ENCODE peak calls at places on chromosome 5, in ten cellular contexts. M is OCI-LY7; P is CD8-positive, alpha-beta T cell; V is spleen; Y is astrocyte of the cerebellum; S is heart right ventricle; X is fibroblast of pulmonary artery; E is NB4; R is suprapubic skin; I is PC-9. B is an unnamed sample.

GRCh38 chr5:50711280-50711679 is 44.8 kb downstream of the PARP8 start:
- DNase-seq in M (peak; percentile 80), P (peak; percentile 64), V (no peak), Y (no peak), S (peak; percentile 11), X (no peak), E (peak; percentile 73), R (no peak), I (no peak), B (peak; percentile 4)

GRCh38 chr5:172410160-172410559 is 44.2 kb downstream of the SH3PXD2B start:
- DNase-seq in M (no peak), P (no peak), V (no peak), Y (peak; percentile 79), S (no peak), X (peak; percentile 54), E (peak; percentile 90), R (no peak), I (peak; percentile 71), B (peak; percentile 79)

GRCh38 chr5:172556971-172557461 is 84.0 kb upstream of the NEURL1B start:
- DNase-seq in M (no peak), P (no peak), V (peak; percentile 50), Y (no peak), S (peak; percentile 58), X (no peak), E (no peak), R (no peak), I (no peak), B (no peak)

GRCh38 chr5:176535655-176536131 is 1.5 kb downstream of the RNF44 start:
- DNase-seq in M (peak; percentile 44), P (peak; percentile 71), V (peak; percentile 87), Y (no peak), S (no peak), X (no peak), E (peak; percentile 58), R (no peak), I (no peak), B (no peak)

GRCh38 chr5:128252196-128252595 is 168.6 kb downstream of the SLC12A2 start:
- DNase-seq in M (no peak), P (no peak), V (no peak), Y (no peak), S (no peak), X (peak; percentile 39), E (no peak), R (no peak), I (no peak), B (no peak)

GRCh38 chr5:60295423-60295822 is 401.9 kb upstream of the PDE4D start:
- DNase-seq in M (peak; percentile 29), P (no peak), V (no peak), Y (peak; percentile 3), S (peak; percentile 12), X (peak; percentile 47), E (peak; percentile 51), R (no peak), I (peak; percentile 8), B (peak; percentile 25)

GRCh38 chr5:9067129-9067528 is 478.7 kb downstream of the SEMA5A start:
- DNase-seq in M (no peak), P (no peak), V (no peak), Y (no peak), S (no peak), X (no peak), E (no peak), R (no peak), I (no peak), B (no peak)

GRCh38 chr5:84197542-84197941 is 187.1 kb downstream of the EDIL3 start:
- DNase-seq in M (no peak), P (no peak), V (no peak), Y (no peak), S (no peak), X (no peak), E (no peak), R (no peak), I (no peak), B (no peak)

GRCh38 chr5:150434502-150434901 is 15.0 kb downstream of the RPS14 start:
- DNase-seq in M (no peak), P (no peak), V (no peak), Y (peak; percentile 64), S (no peak), X (peak; percentile 73), E (no peak), R (no peak), I (no peak), B (peak; percentile 86)

GRCh38 chr5:57317341-57317740 is 143.5 kb downstream of the GPBP1 start:
- DNase-seq in M (no peak), P (no peak), V (no peak), Y (no peak), S (no peak), X (peak; percentile 59), E (no peak), R (no peak), I (no peak), B (no peak)

GRCh38 chr5:37568893-37569292 is 189.8 kb downstream of the WDR70 start:
- DNase-seq in M (no peak), P (no peak), V (no peak), Y (no peak), S (no peak), X (no peak), E (no peak), R (no peak), I (no peak), B (no peak)

GRCh38 chr5:177067491-177067890 is 19.2 kb upstream of the FGFR4 start:
- DNase-seq in M (no peak), P (no peak), V (no peak), Y (no peak), S (no peak), X (no peak), E (no peak), R (no peak), I (no peak), B (no peak)

GRCh38 chr5:181121675-181122561 is 9.1 kb downstream of the OR2V1 start:
- DNase-seq in M (no peak), P (no peak), V (peak; percentile 53), Y (no peak), S (no peak), X (no peak), E (peak; percentile 33), R (no peak), I (no peak), B (no peak)

GRCh38 chr5:74389531-74390305 is 250.8 kb downstream of the ENC1 start:
- DNase-seq in M (no peak), P (no peak), V (no peak), Y (no peak), S (no peak), X (no peak), E (no peak), R (no peak), I (no peak), B (no peak)

GRCh38 chr5:93585753-93586385 is 2.8 kb downstream of the NR2F1 start:
- DNase-seq in M (no peak), P (no peak), V (no peak), Y (no peak), S (no peak), X (no peak), E (no peak), R (no peak), I (no peak), B (no peak)

GRCh38 chr5:78755822-78756429 is 107.4 kb upstream of the LHFPL2 start:
- DNase-seq in M (no peak), P (no peak), V (no peak), Y (no peak), S (no peak), X (no peak), E (no peak), R (no peak), I (no peak), B (peak; percentile 74)

GRCh38 chr5:176846335-176847140 is 36.2 kb downstream of the UNC5A start:
- DNase-seq in M (no peak), P (no peak), V (no peak), Y (no peak), S (no peak), X (no peak), E (no peak), R (no peak), I (no peak), B (no peak)

GRCh38 chr5:115815693-115816225 is 700 bp downstream of the CDO1 start:
- DNase-seq in M (no peak), P (no peak), V (no peak), Y (no peak), S (no peak), X (no peak), E (no peak), R (no peak), I (no peak), B (no peak)

GRCh38 chr5:6899215-6899614 is 186.0 kb downstream of the TENT4A start:
- DNase-seq in M (no peak), P (no peak), V (no peak), Y (no peak), S (peak; percentile 31), X (no peak), E (no peak), R (no peak), I (no peak), B (peak; percentile 39)
- H3K4me3 ChIP-seq in M (no peak overlapping the region), P (no peak overlapping the region), V (no peak overlapping the region), Y (no peak overlapping the region), S (no peak overlapping the region), X (no peak overlapping the region), E (no peak overlapping the region), R (no peak overlapping the region), I (no peak overlapping the region), B (no peak overlapping the region)

GRCh38 chr5:44389410-44389879 is at the start of gene FGF10:
- DNase-seq in M (no peak), P (no peak), V (no peak), Y (no peak), S (peak; percentile 4), X (peak; percentile 1), E (no peak), R (no peak), I (no peak), B (no peak)
- H3K4me3 ChIP-seq in M (no peak within 1 kb of the TSS), P (no peak within 1 kb of the TSS), V (peak within 1 kb of the TSS; percentile 13), Y (peak within 1 kb of the TSS; percentile 45), S (peak within 1 kb of the TSS; percentile 26), X (peak within 1 kb of the TSS; percentile 45), E (no peak within 1 kb of the TSS), R (peak within 1 kb of the TSS; percentile 51), I (no peak within 1 kb of the TSS), B (peak within 1 kb of the TSS; percentile 54)

DNA sequence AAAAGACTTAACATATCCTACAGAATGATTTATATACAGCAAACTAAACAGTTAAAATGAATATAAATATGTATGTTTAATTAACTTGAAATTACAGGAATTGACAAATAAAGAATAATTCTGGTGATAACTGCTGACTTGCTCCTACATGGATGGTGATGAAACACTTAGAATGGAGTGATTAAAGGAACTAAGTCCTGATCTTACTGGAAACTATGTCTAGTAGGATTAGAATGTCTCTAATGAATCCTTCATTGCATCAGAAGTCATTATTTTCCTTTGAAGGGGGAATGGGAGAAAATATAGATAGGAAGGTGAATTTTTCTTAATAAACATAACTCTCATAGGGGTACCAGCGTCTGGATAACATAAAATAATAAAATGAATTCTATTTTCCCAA is 77.1 kb downstream of the CAMK4 start:
- DNase-seq in M (no peak), P (no peak), V (no peak), Y (no peak), S (no peak), X (no peak), E (no peak), R (no peak), I (no peak), B (no peak)
- H3K4me3 ChIP-seq in M (no peak overlapping the region), P (no peak overlapping the region), V (no peak overlapping the region), Y (no peak overlapping the region), S (no peak overlapping the region), X (no peak overlapping the region), E (no peak overlapping the region), R (no peak overlapping the region), I (no peak overlapping the region), B (no peak overlapping the region)

DNA sequence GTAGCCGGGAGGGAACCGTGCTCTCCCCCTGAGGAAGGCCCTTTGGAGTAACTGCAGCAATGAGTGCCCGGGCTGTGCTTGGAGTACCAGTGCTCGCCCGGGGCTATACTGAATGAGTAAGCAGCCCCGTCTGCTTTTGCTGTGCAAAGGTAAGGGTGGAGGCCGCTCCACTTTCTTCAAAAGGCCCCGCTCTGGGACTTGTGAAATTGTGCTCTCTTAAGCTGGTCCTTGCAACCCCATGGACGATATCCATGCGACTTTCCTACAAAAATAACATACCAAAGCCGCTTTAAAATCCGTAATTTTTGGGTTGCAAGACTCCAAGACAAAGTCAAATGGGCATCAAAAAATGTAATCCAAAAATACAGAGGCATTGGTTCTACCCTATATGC is 579 bp upstream of the TNFAIP8 start:
- DNase-seq in M (no peak), P (peak; percentile 55), V (peak; percentile 79), Y (no peak), S (no peak), X (no peak), E (peak; percentile 72), R (no peak), I (peak; percentile 73), B (no peak)
- H3K4me3 ChIP-seq in M (peak overlapping the region; percentile 73), P (peak overlapping the region; percentile 38), V (peak overlapping the region; percentile 41), Y (peak overlapping the region; percentile 61), S (peak overlapping the region; percentile 60), X (peak overlapping the region; percentile 68), E (peak overlapping the region; percentile 58), R (peak overlapping the region; percentile 57), I (peak overlapping the region; percentile 96), B (peak overlapping the region; percentile 77)

B was measured in AG10803.